ENCODE peak calls at places on chromosomes 5 and 9, in eight cellular contexts. One of them, this sample, is unnamed.

GRCh38 chr5:112737472-112738179 is at the start of gene APC:
- DNase-seq in retinal pigment epithelial cell: peak; percentile 52
- DNase-seq in MCF 10A: peak; percentile 91
- DNase-seq in GM06990: peak; percentile 87
- DNase-seq in tibial artery: peak; percentile 97
- DNase-seq in colonic mucosa: peak; percentile 91
- DNase-seq in keratinocyte: peak; percentile 30
- DNase-seq in GM20000: peak; percentile 86
- DNase-seq in this sample: peak; percentile 96

GRCh38 chr5:1495525-1495897 is 28.2 kb downstream of the LPCAT1 start:
- DNase-seq in retinal pigment epithelial cell: no peak
- DNase-seq in MCF 10A: no peak
- DNase-seq in GM06990: no peak
- DNase-seq in tibial artery: no peak
- DNase-seq in colonic mucosa: no peak
- DNase-seq in keratinocyte: no peak
- DNase-seq in GM20000: no peak
- DNase-seq in this sample: no peak

GRCh38 chr5:35269006-35269405 is 38.7 kb upstream of the PRLR start:
- DNase-seq in retinal pigment epithelial cell: no peak
- DNase-seq in MCF 10A: no peak
- DNase-seq in GM06990: no peak
- DNase-seq in tibial artery: no peak
- DNase-seq in colonic mucosa: no peak
- DNase-seq in keratinocyte: no peak
- DNase-seq in GM20000: no peak
- DNase-seq in this sample: no peak

GRCh38 chr5:91272858-91273257 is 110.3 kb downstream of the ARRDC3 start:
- DNase-seq in retinal pigment epithelial cell: no peak
- DNase-seq in MCF 10A: no peak
- DNase-seq in GM06990: peak; percentile 65
- DNase-seq in tibial artery: no peak
- DNase-seq in colonic mucosa: no peak
- DNase-seq in keratinocyte: no peak
- DNase-seq in GM20000: peak; percentile 70
- DNase-seq in this sample: no peak

GRCh38 chr5:157942595-157942994 is 83.7 kb upstream of the CLINT1 start:
- DNase-seq in retinal pigment epithelial cell: no peak
- DNase-seq in MCF 10A: no peak
- DNase-seq in GM06990: no peak
- DNase-seq in tibial artery: no peak
- DNase-seq in colonic mucosa: no peak
- DNase-seq in keratinocyte: no peak
- DNase-seq in GM20000: no peak
- DNase-seq in this sample: no peak

GRCh38 chr5:56179442-56179841 is 53.7 kb downstream of the ANKRD55 start:
- DNase-seq in retinal pigment epithelial cell: no peak
- DNase-seq in MCF 10A: no peak
- DNase-seq in GM06990: no peak
- DNase-seq in tibial artery: no peak
- DNase-seq in colonic mucosa: no peak
- DNase-seq in keratinocyte: no peak
- DNase-seq in GM20000: no peak
- DNase-seq in this sample: no peak

GRCh38 chr9:20929276-20929675 is 102.2 kb downstream of the HACD4 start:
- DNase-seq in retinal pigment epithelial cell: no peak
- DNase-seq in MCF 10A: no peak
- DNase-seq in GM06990: no peak
- DNase-seq in tibial artery: no peak
- DNase-seq in colonic mucosa: no peak
- DNase-seq in keratinocyte: no peak
- DNase-seq in GM20000: no peak
- DNase-seq in this sample: no peak

GRCh38 chr5:1008451-1009358 is at the start of gene NKD2:
- DNase-seq in retinal pigment epithelial cell: no peak
- DNase-seq in MCF 10A: no peak
- DNase-seq in GM06990: peak; percentile 37
- DNase-seq in tibial artery: peak; percentile 17
- DNase-seq in colonic mucosa: peak; percentile 20
- DNase-seq in keratinocyte: no peak
- DNase-seq in GM20000: peak; percentile 90
- DNase-seq in this sample: peak; percentile 79

GRCh38 chr9:1052119-1052907 is 2.2 kb downstream of the DMRT2 start:
- DNase-seq in retinal pigment epithelial cell: no peak
- DNase-seq in MCF 10A: no peak
- DNase-seq in GM06990: no peak
- DNase-seq in tibial artery: no peak
- DNase-seq in colonic mucosa: no peak
- DNase-seq in keratinocyte: no peak
- DNase-seq in GM20000: no peak
- DNase-seq in this sample: peak; percentile 49
- TF ChIP-seq CTCF in retinal pigment epithelial cell: no peak
- TF ChIP-seq CTCF in MCF 10A: no peak
- TF ChIP-seq CTCF in GM06990: no peak
- TF ChIP-seq CTCF in tibial artery: no peak
- TF ChIP-seq CTCF in colonic mucosa: no peak
- TF ChIP-seq CTCF in keratinocyte: no peak
- TF ChIP-seq CTCF in GM20000: no peak
- TF ChIP-seq CTCF in this sample: no peak

GRCh38 chr9:93456022-93456421 is 2.6 kb upstream of the FAM120AOS start:
- DNase-seq in retinal pigment epithelial cell: no peak
- DNase-seq in MCF 10A: no peak
- DNase-seq in GM06990: no peak
- DNase-seq in tibial artery: no peak
- DNase-seq in colonic mucosa: no peak
- DNase-seq in keratinocyte: no peak
- DNase-seq in GM20000: no peak
- DNase-seq in this sample: no peak

GRCh38 chr9:93450817-93451761 is at the start of gene FAM120A:
- DNase-seq in retinal pigment epithelial cell: no peak
- DNase-seq in MCF 10A: peak; percentile 79
- DNase-seq in GM06990: peak; percentile 87
- DNase-seq in tibial artery: peak; percentile 56
- DNase-seq in colonic mucosa: peak; percentile 70
- DNase-seq in keratinocyte: no peak
- DNase-seq in GM20000: peak; percentile 95
- DNase-seq in this sample: peak; percentile 70

GRCh38 chr9:93452710-93453046 is 703 bp downstream of the FAM120AOS start:
- DNase-seq in retinal pigment epithelial cell: no peak
- DNase-seq in MCF 10A: peak; percentile 36
- DNase-seq in GM06990: no peak
- DNase-seq in tibial artery: no peak
- DNase-seq in colonic mucosa: peak; percentile 47
- DNase-seq in keratinocyte: no peak
- DNase-seq in GM20000: no peak
- DNase-seq in this sample: peak; percentile 23

GRCh38 chr9:93453047-93453914 is at the start of gene FAM120AOS:
- DNase-seq in retinal pigment epithelial cell: peak; percentile 85
- DNase-seq in MCF 10A: peak; percentile 96
- DNase-seq in GM06990: peak; percentile 88
- DNase-seq in tibial artery: peak; percentile 97
- DNase-seq in colonic mucosa: peak; percentile 96
- DNase-seq in keratinocyte: peak; percentile 80
- DNase-seq in GM20000: peak; percentile 88
- DNase-seq in this sample: peak; percentile 83

GRCh38 chr9:93451762-93452709 is 551 bp downstream of the FAM120A start:
- DNase-seq in retinal pigment epithelial cell: no peak
- DNase-seq in MCF 10A: peak; percentile 52
- DNase-seq in GM06990: peak; percentile 66
- DNase-seq in tibial artery: peak; percentile 29
- DNase-seq in colonic mucosa: peak; percentile 42
- DNase-seq in keratinocyte: no peak
- DNase-seq in GM20000: peak; percentile 55
- DNase-seq in this sample: peak; percentile 70
- TF ChIP-seq CTCF in retinal pigment epithelial cell: peak; percentile 13
- TF ChIP-seq CTCF in MCF 10A: no peak
- TF ChIP-seq CTCF in GM06990: no peak
- TF ChIP-seq CTCF in tibial artery: peak; percentile 31
- TF ChIP-seq CTCF in colonic mucosa: no peak
- TF ChIP-seq CTCF in keratinocyte: no peak
- TF ChIP-seq CTCF in GM20000: no peak
- TF ChIP-seq CTCF in this sample: peak; percentile 8

GRCh38 chr9:105963700-105964099 is 269.4 kb downstream of the TMEM38B start:
- DNase-seq in retinal pigment epithelial cell: no peak
- DNase-seq in MCF 10A: no peak
- DNase-seq in GM06990: no peak
- DNase-seq in tibial artery: no peak
- DNase-seq in colonic mucosa: no peak
- DNase-seq in keratinocyte: no peak
- DNase-seq in GM20000: no peak
- DNase-seq in this sample: no peak

GRCh38 chr9:105959491-105959890 is 265.1 kb downstream of the TMEM38B start:
- DNase-seq in retinal pigment epithelial cell: no peak
- DNase-seq in MCF 10A: no peak
- DNase-seq in GM06990: no peak
- DNase-seq in tibial artery: no peak
- DNase-seq in colonic mucosa: no peak
- DNase-seq in keratinocyte: no peak
- DNase-seq in GM20000: no peak
- DNase-seq in this sample: no peak

GRCh38 chr9:105954517-105954916 is 260.2 kb downstream of the TMEM38B start:
- DNase-seq in retinal pigment epithelial cell: no peak
- DNase-seq in MCF 10A: no peak
- DNase-seq in GM06990: no peak
- DNase-seq in tibial artery: no peak
- DNase-seq in colonic mucosa: no peak
- DNase-seq in keratinocyte: no peak
- DNase-seq in GM20000: no peak
- DNase-seq in this sample: no peak

GRCh38 chr9:105957830-105958229 is 263.5 kb downstream of the TMEM38B start:
- DNase-seq in retinal pigment epithelial cell: no peak
- DNase-seq in MCF 10A: peak; percentile 54
- DNase-seq in GM06990: no peak
- DNase-seq in tibial artery: no peak
- DNase-seq in colonic mucosa: no peak
- DNase-seq in keratinocyte: no peak
- DNase-seq in GM20000: no peak
- DNase-seq in this sample: no peak

DNA sequence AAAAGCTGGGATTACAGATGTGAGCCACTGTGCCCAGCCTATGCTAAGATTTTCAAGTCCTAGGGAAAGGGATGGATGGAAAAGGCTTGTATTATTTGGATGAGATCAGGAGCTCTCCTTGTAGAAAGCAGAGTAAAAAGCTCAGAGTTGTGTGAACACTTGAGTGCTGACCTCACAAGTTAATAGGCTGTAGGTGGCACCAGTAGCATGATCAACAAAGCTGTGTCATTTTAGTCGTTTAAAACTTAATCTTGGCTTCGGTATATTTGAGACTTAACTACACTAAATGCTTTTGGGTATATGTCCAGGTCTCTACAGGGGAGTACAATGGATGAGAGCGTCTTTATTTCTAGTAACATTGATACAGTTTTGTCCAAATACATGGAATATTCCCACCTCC is 264.2 kb downstream of the TMEM38B start:
- DNase-seq in retinal pigment epithelial cell: no peak
- DNase-seq in MCF 10A: no peak
- DNase-seq in GM06990: no peak
- DNase-seq in tibial artery: no peak
- DNase-seq in colonic mucosa: no peak
- DNase-seq in keratinocyte: no peak
- DNase-seq in GM20000: no peak
- DNase-seq in this sample: no peak
- TF ChIP-seq CTCF in retinal pigment epithelial cell: no peak
- TF ChIP-seq CTCF in MCF 10A: no peak
- TF ChIP-seq CTCF in GM06990: no peak
- TF ChIP-seq CTCF in tibial artery: no peak
- TF ChIP-seq CTCF in colonic mucosa: no peak
- TF ChIP-seq CTCF in keratinocyte: peak; percentile 24
- TF ChIP-seq CTCF in GM20000: no peak
- TF ChIP-seq CTCF in this sample: no peak

GRCh38 chr5:98769006-98769255 is 4.5 kb upstream of the RGMB start:
- DNase-seq in retinal pigment epithelial cell: no peak
- DNase-seq in MCF 10A: peak; percentile 40
- DNase-seq in GM06990: peak; percentile 33
- DNase-seq in tibial artery: peak; percentile 36
- DNase-seq in colonic mucosa: peak; percentile 79
- DNase-seq in keratinocyte: no peak
- DNase-seq in GM20000: peak; percentile 75
- DNase-seq in this sample: peak; percentile 86
- TF ChIP-seq CTCF in retinal pigment epithelial cell: peak; percentile 71
- TF ChIP-seq CTCF in MCF 10A: peak; percentile 81
- TF ChIP-seq CTCF in GM06990: peak; percentile 86
- TF ChIP-seq CTCF in tibial artery: peak; percentile 40
- TF ChIP-seq CTCF in colonic mucosa: peak; percentile 67
- TF ChIP-seq CTCF in keratinocyte: peak; percentile 82
- TF ChIP-seq CTCF in GM20000: peak; percentile 59
- TF ChIP-seq CTCF in this sample: no peak

DNA sequence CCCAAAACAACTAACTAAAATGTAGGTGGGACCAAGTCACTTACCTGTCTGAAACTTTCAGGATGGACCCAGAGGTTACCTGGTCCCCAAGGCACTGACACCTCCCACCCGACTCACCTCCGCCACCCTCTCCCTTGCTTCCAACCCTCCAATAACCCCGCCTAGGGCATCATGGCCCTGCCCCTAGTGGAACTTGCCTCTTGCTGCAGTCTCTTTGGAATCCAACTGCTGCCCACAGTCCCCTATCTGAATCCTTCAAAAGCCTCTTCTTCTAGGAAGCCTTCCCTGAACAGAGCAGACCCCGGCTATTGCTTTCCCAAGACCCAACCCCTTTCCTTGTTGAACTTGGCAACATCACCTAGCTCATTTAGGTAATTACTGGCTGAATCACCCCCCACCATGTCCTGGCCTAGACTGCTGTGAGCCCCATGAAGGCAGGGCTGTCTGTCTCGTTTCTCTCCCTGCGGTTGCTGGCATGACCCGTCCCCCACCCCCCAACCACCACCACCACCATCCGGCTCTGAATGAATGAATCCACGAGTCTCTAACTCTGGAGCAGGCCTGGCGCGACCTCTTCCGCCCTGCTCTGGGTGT is 9.4 kb downstream of the CRB2 start:
- DNase-seq in retinal pigment epithelial cell: no peak
- DNase-seq in MCF 10A: no peak
- DNase-seq in GM06990: no peak
- DNase-seq in tibial artery: no peak
- DNase-seq in colonic mucosa: no peak
- DNase-seq in keratinocyte: no peak
- DNase-seq in GM20000: no peak
- DNase-seq in this sample: no peak
- TF ChIP-seq CTCF in retinal pigment epithelial cell: peak; percentile 53
- TF ChIP-seq CTCF in MCF 10A: peak; percentile 18
- TF ChIP-seq CTCF in GM06990: peak; percentile 15
- TF ChIP-seq CTCF in tibial artery: no peak
- TF ChIP-seq CTCF in colonic mucosa: no peak
- TF ChIP-seq CTCF in keratinocyte: no peak
- TF ChIP-seq CTCF in GM20000: no peak
- TF ChIP-seq CTCF in this sample: peak; percentile 31

GRCh38 chr9:136439550-136440408 is at the start of gene INPP5E:
- DNase-seq in retinal pigment epithelial cell: no peak
- DNase-seq in MCF 10A: peak; percentile 61
- DNase-seq in GM06990: peak; percentile 86
- DNase-seq in tibial artery: peak; percentile 42
- DNase-seq in colonic mucosa: peak; percentile 75
- DNase-seq in keratinocyte: no peak
- DNase-seq in GM20000: peak; percentile 98
- DNase-seq in this sample: peak; percentile 91
- TF ChIP-seq CTCF in retinal pigment epithelial cell: peak; percentile 48
- TF ChIP-seq CTCF in MCF 10A: peak; percentile 86
- TF ChIP-seq CTCF in GM06990: peak; percentile 47
- TF ChIP-seq CTCF in tibial artery: peak; percentile 78
- TF ChIP-seq CTCF in colonic mucosa: peak; percentile 46
- TF ChIP-seq CTCF in keratinocyte: peak; percentile 70
- TF ChIP-seq CTCF in GM20000: peak; percentile 71
- TF ChIP-seq CTCF in this sample: peak; percentile 70

GRCh38 chr5:102450313-102450990 is 48.3 kb downstream of the SLCO6A1 start:
- DNase-seq in retinal pigment epithelial cell: no peak
- DNase-seq in MCF 10A: peak; percentile 34
- DNase-seq in GM06990: peak; percentile 9
- DNase-seq in tibial artery: no peak
- DNase-seq in colonic mucosa: no peak
- DNase-seq in keratinocyte: no peak
- DNase-seq in GM20000: no peak
- DNase-seq in this sample: no peak
- TF ChIP-seq CTCF in retinal pigment epithelial cell: peak; percentile 22
- TF ChIP-seq CTCF in MCF 10A: peak; percentile 20
- TF ChIP-seq CTCF in GM06990: peak; percentile 39
- TF ChIP-seq CTCF in tibial artery: no peak
- TF ChIP-seq CTCF in colonic mucosa: no peak
- TF ChIP-seq CTCF in keratinocyte: no peak
- TF ChIP-seq CTCF in GM20000: no peak
- TF ChIP-seq CTCF in this sample: peak; percentile 27

This sample was measured in glutamatergic neuron.